ENCODE peak calls at places on chromosome 16, in five cellular contexts. One of them, this sample, is unnamed.

GRCh38 chr16:4288148-4288921 is 15.5 kb upstream of the TFAP4 start:
- DNase-seq in GM13976: peak; percentile 94
- DNase-seq in HAP-1: peak; percentile 89
- DNase-seq in stimulated activated CD8-positive, alpha-beta memory T cell treated with anti-CD3 and anti-CD28 coated beads, Interleukin-15, amount 100 ng/mL, for 1 hour: peak; percentile 71
- DNase-seq in SW 1271: peak; percentile 31
- DNase-seq in this sample: no peak

GRCh38 chr16:4142268-4142667 is 26.0 kb upstream of the ADCY9 start:
- DNase-seq in HAP-1: no peak
- DNase-seq in stimulated activated CD8-positive, alpha-beta memory T cell treated with anti-CD3 and anti-CD28 coated beads, Interleukin-15, amount 100 ng/mL, for 1 hour: no peak
- DNase-seq in GM13976: peak; percentile 54
- DNase-seq in SW 1271: no peak
- DNase-seq in this sample: no peak

GRCh38 chr16:66539628-66540469 is 10.1 kb downstream of the TK2 start:
- DNase-seq in stimulated activated CD8-positive, alpha-beta memory T cell treated with anti-CD3 and anti-CD28 coated beads, Interleukin-15, amount 100 ng/mL, for 1 hour: no peak
- DNase-seq in SW 1271: no peak
- DNase-seq in GM13976: peak; percentile 55
- DNase-seq in HAP-1: no peak
- DNase-seq in this sample: no peak

GRCh38 chr16:90048737-90049330 is 28.3 kb downstream of the PRDM7 start:
- DNase-seq in GM13976: no peak
- DNase-seq in stimulated activated CD8-positive, alpha-beta memory T cell treated with anti-CD3 and anti-CD28 coated beads, Interleukin-15, amount 100 ng/mL, for 1 hour: no peak
- DNase-seq in SW 1271: no peak
- DNase-seq in HAP-1: no peak
- DNase-seq in this sample: no peak

GRCh38 chr16:27401768-27402568 is at the start of gene IL21R:
- DNase-seq in HAP-1: no peak
- DNase-seq in GM13976: peak; percentile 84
- DNase-seq in SW 1271: no peak
- DNase-seq in stimulated activated CD8-positive, alpha-beta memory T cell treated with anti-CD3 and anti-CD28 coated beads, Interleukin-15, amount 100 ng/mL, for 1 hour: peak; percentile 66
- DNase-seq in this sample: peak; percentile 70

GRCh38 chr16:86365513-86366040 is 144.8 kb upstream of the FOXF1 start:
- DNase-seq in SW 1271: no peak
- DNase-seq in GM13976: no peak
- DNase-seq in stimulated activated CD8-positive, alpha-beta memory T cell treated with anti-CD3 and anti-CD28 coated beads, Interleukin-15, amount 100 ng/mL, for 1 hour: no peak
- DNase-seq in HAP-1: no peak
- DNase-seq in this sample: no peak

GRCh38 chr16:15960124-15960971 is 10.9 kb downstream of the ABCC1 start:
- DNase-seq in GM13976: no peak
- DNase-seq in stimulated activated CD8-positive, alpha-beta memory T cell treated with anti-CD3 and anti-CD28 coated beads, Interleukin-15, amount 100 ng/mL, for 1 hour: no peak
- DNase-seq in HAP-1: peak; percentile 89
- DNase-seq in SW 1271: no peak
- DNase-seq in this sample: no peak

GRCh38 chr16:28182183-28182582 is 29.6 kb downstream of the XPO6 start:
- DNase-seq in GM13976: no peak
- DNase-seq in SW 1271: no peak
- DNase-seq in HAP-1: no peak
- DNase-seq in stimulated activated CD8-positive, alpha-beta memory T cell treated with anti-CD3 and anti-CD28 coated beads, Interleukin-15, amount 100 ng/mL, for 1 hour: no peak
- DNase-seq in this sample: no peak

GRCh38 chr16:27470567-27471431 is 68.8 kb downstream of the IL21R start:
- DNase-seq in GM13976: no peak
- DNase-seq in HAP-1: no peak
- DNase-seq in stimulated activated CD8-positive, alpha-beta memory T cell treated with anti-CD3 and anti-CD28 coated beads, Interleukin-15, amount 100 ng/mL, for 1 hour: no peak
- DNase-seq in SW 1271: no peak
- DNase-seq in this sample: no peak

GRCh38 chr16:66621973-66622372 is 17.5 kb downstream of the CMTM3 start:
- DNase-seq in HAP-1: no peak
- DNase-seq in SW 1271: no peak
- DNase-seq in stimulated activated CD8-positive, alpha-beta memory T cell treated with anti-CD3 and anti-CD28 coated beads, Interleukin-15, amount 100 ng/mL, for 1 hour: no peak
- DNase-seq in GM13976: no peak
- DNase-seq in this sample: no peak

GRCh38 chr16:11145173-11145820 is 110.7 kb downstream of the SOCS1 start:
- DNase-seq in GM13976: no peak
- DNase-seq in HAP-1: no peak
- DNase-seq in stimulated activated CD8-positive, alpha-beta memory T cell treated with anti-CD3 and anti-CD28 coated beads, Interleukin-15, amount 100 ng/mL, for 1 hour: no peak
- DNase-seq in SW 1271: no peak
- DNase-seq in this sample: no peak

GRCh38 chr16:8696880-8697279 is 22.5 kb downstream of the ABAT start:
- DNase-seq in GM13976: no peak
- DNase-seq in stimulated activated CD8-positive, alpha-beta memory T cell treated with anti-CD3 and anti-CD28 coated beads, Interleukin-15, amount 100 ng/mL, for 1 hour: no peak
- DNase-seq in SW 1271: no peak
- DNase-seq in HAP-1: no peak
- DNase-seq in this sample: no peak